ENCODE peak calls at places on chromosomes 16 and 17, in six cellular contexts. J is right lobe of liver, M is stomach, Z is IMR-90, A is breast epithelium, P is ovary. K is an unnamed sample.

GRCh38 chr17:58531661-58532554 is 17.5 kb upstream of the MTMR4 start:
- DNase-seq in J (peak), M (peak), Z (peak), A (no peak), P (peak), K (no peak)

GRCh38 chr16:87995644-87996043 is 44.4 kb downstream of the BANP start:
- DNase-seq in J (no peak), M (no peak), Z (no peak), A (no peak), P (no peak), K (no peak)

GRCh38 chr16:1333149-1333812 is at the start of gene BAIAP3:
- DNase-seq in J (no peak), M (peak), Z (no peak), A (no peak), P (no peak), K (no peak)

GRCh38 chr17:9003355-9004131 is 17.8 kb upstream of the NTN1 start:
- DNase-seq in J (no peak), M (no peak), Z (no peak), A (no peak), P (no peak), K (no peak)

GRCh38 chr16:69779724-69780123 is 17.6 kb downstream of the WWP2 start:
- DNase-seq in J (no peak), M (no peak), Z (no peak), A (no peak), P (no peak), K (no peak)

GRCh38 chr16:13911306-13911705 is 8.6 kb upstream of the ERCC4 start:
- DNase-seq in J (no peak), M (no peak), Z (no peak), A (no peak), P (no peak), K (no peak)

GRCh38 chr16:17448640-17449638 is 21.8 kb downstream of the XYLT1 start:
- DNase-seq in J (peak), M (no peak), Z (no peak), A (no peak), P (no peak), K (no peak)

GRCh38 chr17:76872221-76872873 is 4.1 kb downstream of the MGAT5B start:
- DNase-seq in J (no peak), M (no peak), Z (peak), A (peak), P (no peak), K (no peak)

GRCh38 chr17:4440690-4441686 is 7.2 kb downstream of the SPNS3 start:
- DNase-seq in J (no peak), M (peak), Z (no peak), A (no peak), P (peak), K (no peak)

GRCh38 chr16:85746431-85747227 is 4.3 kb downstream of the C16orf74 start:
- DNase-seq in J (no peak), M (no peak), Z (peak), A (no peak), P (no peak), K (no peak)

GRCh38 chr16:83513006-83513755 is 294.6 kb upstream of the HSBP1 start:
- DNase-seq in J (no peak), M (no peak), Z (peak), A (no peak), P (no peak), K (no peak)

GRCh38 chr17:83193336-83194188 is 114.2 kb downstream of the METRNL start:
- DNase-seq in J (peak), M (peak), Z (no peak), A (peak), P (peak), K (no peak)

GRCh38 chr17:77424585-77425344 is 284.0 kb downstream of the SEC14L1 start:
- DNase-seq in J (peak), M (peak), Z (peak), A (peak), P (peak), K (peak)

GRCh38 chr17:73424571-73424970 is 112.8 kb upstream of the CDC42EP4 start:
- DNase-seq in J (no peak), M (no peak), Z (no peak), A (no peak), P (no peak), K (no peak)

GRCh38 chr16:23333962-23334361 is 31.9 kb downstream of the SCNN1B start:
- DNase-seq in J (no peak), M (no peak), Z (no peak), A (no peak), P (no peak), K (no peak)

GRCh38 chr16:88789593-88789992 is 4.6 kb upstream of the PIEZO1 start:
- DNase-seq in J (no peak), M (no peak), Z (no peak), A (no peak), P (no peak), K (no peak)

GRCh38 chr17:45307290-45308015 is 9.4 kb downstream of the MAP3K14 start:
- DNase-seq in J (no peak), M (no peak), Z (peak), A (no peak), P (peak), K (no peak)

GRCh38 chr17:51258756-51259573 is 884 bp downstream of the MBTD1 start:
- DNase-seq in J (peak), M (no peak), Z (no peak), A (no peak), P (peak), K (no peak)

GRCh38 chr16:26981266-26981938 is 85.3 kb upstream of the C16orf82 start:
- DNase-seq in J (no peak), M (no peak), Z (peak), A (no peak), P (no peak), K (no peak)

GRCh38 chr17:7794063-7794663 is 39.9 kb upstream of the KDM6B start:
- DNase-seq in J (no peak), M (no peak), Z (no peak), A (no peak), P (no peak), K (no peak)

GRCh38 chr17:1591474-1592090 is 29.0 kb upstream of the PITPNA start:
- DNase-seq in J (no peak), M (no peak), Z (no peak), A (no peak), P (no peak), K (no peak)

GRCh38 chr17:68198931-68199836 is 48.7 kb upstream of the AMZ2 start:
- DNase-seq in J (no peak), M (no peak), Z (no peak), A (no peak), P (no peak), K (no peak)

GRCh38 chr17:68197997-68198930 is 49.6 kb upstream of the AMZ2 start:
- DNase-seq in J (no peak), M (peak), Z (no peak), A (no peak), P (no peak), K (no peak)

GRCh38 chr17:68195667-68196393 is 52.0 kb upstream of the AMZ2 start:
- DNase-seq in J (no peak), M (no peak), Z (no peak), A (no peak), P (no peak), K (no peak)

GRCh38 chr17:68197091-68197996 is 50.5 kb upstream of the AMZ2 start:
- DNase-seq in J (no peak), M (no peak), Z (no peak), A (no peak), P (no peak), K (no peak)

DNA sequence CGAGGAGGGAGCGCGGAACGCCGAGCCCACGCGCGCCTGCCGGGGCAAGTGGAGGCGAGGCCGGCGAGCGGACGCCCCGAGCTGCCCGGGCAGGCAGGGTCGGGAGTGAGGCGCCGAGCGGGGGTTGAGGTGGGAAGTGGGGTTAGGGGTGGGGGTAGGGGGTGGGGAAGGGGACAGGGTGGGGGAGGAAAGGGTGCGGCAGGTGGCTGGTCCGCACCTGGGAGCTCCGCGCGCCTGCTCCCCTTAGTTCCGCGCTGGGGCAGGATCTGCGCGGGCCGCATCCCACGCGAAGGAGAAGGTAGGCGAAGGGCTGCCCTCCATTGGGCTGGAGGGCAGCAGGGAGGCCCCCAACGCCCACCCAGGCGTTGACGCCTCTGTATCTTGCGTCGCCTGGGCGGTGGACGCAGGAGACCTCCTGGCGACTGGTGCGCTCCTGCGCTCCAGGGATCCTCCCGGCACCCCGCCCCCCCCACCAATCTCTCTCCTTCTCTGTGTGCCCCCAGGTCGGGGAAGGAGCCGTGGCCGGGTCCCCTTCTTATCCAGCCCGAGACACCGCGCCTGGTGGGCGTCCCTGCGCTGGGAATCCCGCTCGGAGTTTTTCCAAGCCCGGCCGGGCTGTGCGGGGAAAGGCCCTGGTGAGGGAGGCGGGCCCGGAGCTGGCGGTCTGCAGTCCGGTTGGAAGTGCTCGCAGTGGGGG is 51.3 kb upstream of the AMZ2 start:
- DNase-seq in J (no peak), M (no peak), Z (no peak), A (no peak), P (no peak), K (no peak)
- H3K4me3 ChIP-seq in J (no peak), M (peak), Z (no peak), A (peak), P (peak), K (peak)

GRCh38 chr17:80832266-80832676 is 159.4 kb upstream of the CHMP6 start:
- DNase-seq in J (peak), M (no peak), Z (peak), A (no peak), P (peak), K (no peak)
- H3K4me3 ChIP-seq in J (peak), M (peak), Z (peak), A (peak), P (peak), K (peak)

GRCh38 chr17:48550313-48551205 is 5.7 kb upstream of the HOXB2 start:
- DNase-seq in J (no peak), M (no peak), Z (peak), A (no peak), P (no peak), K (no peak)
- H3K4me3 ChIP-seq in J (no peak), M (peak), Z (peak), A (peak), P (no peak), K (peak)

DNA sequence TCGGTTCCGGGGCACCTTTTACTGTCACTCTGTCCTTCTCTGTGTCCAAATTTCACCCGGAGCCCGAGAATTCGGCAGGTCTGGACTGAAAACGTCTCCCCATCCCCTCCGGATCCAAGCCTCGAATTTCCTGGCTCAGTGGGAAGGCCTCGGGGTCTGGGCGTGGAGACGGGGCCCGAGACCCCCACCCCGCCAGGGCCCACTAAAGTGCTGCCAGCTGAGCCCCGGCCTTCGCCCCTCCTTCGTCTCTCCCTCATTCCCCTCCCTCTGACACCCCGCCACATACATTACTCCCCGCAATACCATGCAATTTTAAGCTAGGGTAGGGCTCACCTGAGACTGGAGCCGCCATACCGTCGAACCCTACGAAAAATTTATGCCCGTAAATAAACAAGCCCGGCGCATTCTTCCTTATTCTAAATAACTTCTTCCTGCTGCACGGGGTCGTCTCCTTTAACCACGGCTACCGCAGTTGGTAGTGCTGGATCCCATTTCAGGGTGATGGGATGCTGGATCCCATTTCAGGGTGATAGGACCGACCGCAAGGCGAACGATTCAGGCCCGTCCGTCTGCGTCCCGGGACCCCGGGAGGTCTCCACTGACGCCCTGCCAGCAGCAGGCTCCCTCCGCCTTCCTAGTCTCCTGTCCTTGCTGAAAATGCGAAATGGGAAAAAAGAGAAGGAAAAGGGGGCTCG is 4.4 kb upstream of the OR1F1 start:
- DNase-seq in J (no peak), M (no peak), Z (no peak), A (no peak), P (no peak), K (no peak)
- H3K4me3 ChIP-seq in J (peak), M (peak), Z (peak), A (peak), P (no peak), K (peak)

GRCh38 chr16:12405083-12405482 is 398.6 kb downstream of the CPPED1 start:
- DNase-seq in J (no peak), M (no peak), Z (no peak), A (no peak), P (peak), K (no peak)

GRCh38 chr16:12406158-12406557 is 397.5 kb downstream of the CPPED1 start:
- DNase-seq in J (no peak), M (no peak), Z (no peak), A (no peak), P (no peak), K (no peak)

GRCh38 chr16:12409700-12410099 is 394.0 kb downstream of the CPPED1 start:
- DNase-seq in J (no peak), M (no peak), Z (no peak), A (no peak), P (no peak), K (no peak)

GRCh38 chr16:12403746-12404658 is 399.7 kb downstream of the CPPED1 start:
- DNase-seq in J (no peak), M (no peak), Z (no peak), A (no peak), P (no peak), K (no peak)

GRCh38 chr16:12406840-12407690 is 396.6 kb downstream of the CPPED1 start:
- DNase-seq in J (no peak), M (no peak), Z (peak), A (no peak), P (no peak), K (no peak)
- H3K4me3 ChIP-seq in J (no peak), M (no peak), Z (no peak), A (no peak), P (no peak), K (no peak)

GRCh38 chr17:63249256-63250006 is 196.7 kb downstream of the CYB561 start:
- DNase-seq in J (no peak), M (no peak), Z (peak), A (no peak), P (no peak), K (no peak)
- H3K4me3 ChIP-seq in J (no peak), M (no peak), Z (no peak), A (no peak), P (no peak), K (no peak)

GRCh38 chr17:41507315-41507880 is 2.0 kb upstream of the KRT13 start:
- DNase-seq in J (no peak), M (no peak), Z (no peak), A (no peak), P (no peak), K (no peak)

GRCh38 chr17:41511130-41511529 is 5.7 kb upstream of the KRT13 start:
- DNase-seq in J (no peak), M (peak), Z (no peak), A (no peak), P (no peak), K (no peak)

GRCh38 chr17:41512789-41513547 is 5.7 kb downstream of the KRT15 start:
- DNase-seq in J (no peak), M (no peak), Z (no peak), A (no peak), P (no peak), K (no peak)

GRCh38 chr17:41511716-41512115 is 6.3 kb upstream of the KRT13 start:
- DNase-seq in J (no peak), M (no peak), Z (no peak), A (no peak), P (no peak), K (no peak)

GRCh38 chr17:41510251-41511065 is 5.0 kb upstream of the KRT13 start:
- DNase-seq in J (no peak), M (no peak), Z (no peak), A (no peak), P (no peak), K (no peak)
- H3K4me3 ChIP-seq in J (no peak), M (no peak), Z (no peak), A (no peak), P (no peak), K (no peak)

DNA sequence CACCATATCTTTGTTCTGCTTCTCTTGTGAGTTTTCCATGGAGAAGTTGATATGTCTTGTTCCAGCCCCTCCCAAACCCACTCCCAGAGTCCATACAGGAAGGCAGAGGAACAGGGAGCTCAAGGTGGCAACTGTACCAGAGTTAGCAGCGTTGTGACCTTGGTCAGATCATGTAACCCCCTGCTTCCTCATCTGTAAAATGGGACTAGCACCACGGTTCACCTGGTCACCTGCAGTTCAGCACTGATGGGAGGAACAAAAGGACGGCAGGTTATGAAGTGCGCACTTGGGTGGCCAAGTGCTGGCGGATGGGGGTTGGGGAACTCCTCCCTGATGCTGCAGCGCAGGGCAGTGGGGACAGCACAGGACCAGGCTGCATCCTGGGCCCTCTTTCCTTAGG is 7.7 kb upstream of the NEUROD2 start:
- DNase-seq in J (no peak), M (no peak), Z (no peak), A (no peak), P (no peak), K (no peak)
- H3K4me3 ChIP-seq in J (no peak), M (no peak), Z (no peak), A (no peak), P (no peak), K (no peak)

GRCh38 chr17:81488276-81488860 is 24.2 kb downstream of the ACTG1 start:
- DNase-seq in J (no peak), M (no peak), Z (no peak), A (no peak), P (no peak), K (no peak)

GRCh38 chr17:81487089-81487486 is 25.5 kb downstream of the ACTG1 start:
- DNase-seq in J (no peak), M (no peak), Z (no peak), A (no peak), P (no peak), K (no peak)

GRCh38 chr17:81486174-81486810 is 26.3 kb downstream of the ACTG1 start:
- DNase-seq in J (no peak), M (no peak), Z (no peak), A (no peak), P (no peak), K (no peak)

GRCh38 chr17:81489012-81489968 is 23.3 kb downstream of the ACTG1 start:
- DNase-seq in J (no peak), M (no peak), Z (no peak), A (no peak), P (no peak), K (no peak)

DNA sequence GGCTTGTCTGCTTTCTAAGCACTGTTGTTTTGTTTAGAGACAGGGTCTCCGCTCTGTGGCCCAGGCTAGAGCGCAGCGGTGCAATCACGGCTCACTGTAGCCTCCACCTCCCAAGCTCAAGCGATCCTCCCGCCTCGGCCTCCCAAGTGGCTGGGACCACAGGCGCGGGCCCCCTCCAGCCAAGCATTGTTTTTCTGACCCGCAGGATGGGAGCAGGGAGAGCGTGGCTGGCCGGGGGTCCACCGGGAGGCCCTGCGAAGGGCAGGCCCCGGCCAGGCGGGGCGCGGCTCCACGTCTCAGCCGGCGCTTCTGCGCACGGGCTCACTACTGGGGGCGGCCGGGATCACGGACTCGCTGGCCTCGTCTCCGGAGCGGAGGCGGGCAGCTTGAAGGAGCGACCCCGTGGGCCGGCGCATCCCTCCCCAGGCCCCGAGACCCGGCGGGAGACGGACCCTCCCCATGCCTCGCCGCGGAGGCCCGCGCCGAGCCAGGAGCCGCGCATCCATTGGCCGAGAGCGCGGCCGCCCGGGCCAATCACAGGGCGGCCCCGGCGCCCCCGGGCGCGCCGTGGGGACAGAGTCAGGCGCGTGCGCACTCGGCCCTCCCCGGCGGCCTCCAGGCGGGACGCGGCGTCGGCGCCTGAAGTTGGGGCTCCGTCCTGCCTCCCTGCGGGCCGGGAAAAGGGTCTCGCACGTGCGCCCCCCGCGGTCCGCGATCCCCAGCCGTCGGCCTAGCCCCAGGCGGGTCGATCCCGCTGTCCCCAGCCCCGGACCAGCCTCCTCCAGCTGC is 24.9 kb downstream of the ACTG1 start:
- DNase-seq in J (peak), M (peak), Z (peak), A (no peak), P (peak), K (no peak)
- H3K4me3 ChIP-seq in J (peak), M (peak), Z (peak), A (peak), P (peak), K (peak)